ENCODE peak calls at places on chromosomes 12 and 14, in eight cellular contexts. N is HEK293T; X is WTC11; A is EL; T is left ventricle myocardium inferior; I is activated T-helper 1 cell treated with anti-CD3 and anti-CD28 coated beads, Interleukin-2, amount 50 U/mL, for 16 hours; H is GM03348; U is astrocyte of the cerebellum. F is an unnamed sample.

GRCh38 chr12:43655586-43655985 is 103.0 kb downstream of the PUS7L start:
- DNase-seq in N (no peak), X (no peak), A (peak; percentile 28), T (no peak), I (no peak), H (no peak), U (peak; percentile 36), F (no peak)

GRCh38 chr12:1122803-1123202 is 131.8 kb downstream of the ERC1 start:
- DNase-seq in N (no peak), X (no peak), A (peak; percentile 5), T (no peak), I (no peak), H (no peak), U (no peak), F (no peak)

GRCh38 chr12:122023339-122024131 is 1.9 kb downstream of the BCL7A start:
- DNase-seq in N (peak; percentile 45), X (peak; percentile 44), A (peak; percentile 66), T (peak; percentile 69), I (no peak), H (peak; percentile 92), U (peak; percentile 34), F (no peak)

GRCh38 chr14:104820669-104821228 is 19.8 kb downstream of the ZBTB42 start:
- DNase-seq in N (no peak), X (peak; percentile 76), A (no peak), T (no peak), I (no peak), H (peak; percentile 70), U (no peak), F (no peak)

GRCh38 chr12:45381351-45381750 is 165.5 kb downstream of the ANO6 start:
- DNase-seq in N (no peak), X (no peak), A (peak; percentile 6), T (no peak), I (no peak), H (no peak), U (no peak), F (no peak)

GRCh38 chr12:12098689-12099010 is 27.9 kb downstream of the BCL2L14 start:
- DNase-seq in N (no peak), X (no peak), A (no peak), T (no peak), I (no peak), H (no peak), U (no peak), F (no peak)

GRCh38 chr14:90381999-90382451 is 14.8 kb upstream of the CALM1 start:
- DNase-seq in N (peak; percentile 28), X (peak; percentile 36), A (no peak), T (no peak), I (no peak), H (no peak), U (no peak), F (peak; percentile 95)

GRCh38 chr12:69157023-69157655 is 82.2 kb upstream of the CPSF6 start:
- DNase-seq in N (peak; percentile 85), X (peak; percentile 95), A (peak; percentile 82), T (peak; percentile 77), I (peak; percentile 84), H (peak; percentile 91), U (peak; percentile 64), F (peak; percentile 58)

GRCh38 chr14:68792022-68792829 is 641 bp downstream of the ZFP36L1 start:
- DNase-seq in N (no peak), X (no peak), A (no peak), T (no peak), I (no peak), H (peak; percentile 32), U (no peak), F (no peak)

GRCh38 chr12:851913-852312 is 97.6 kb downstream of the RAD52 start:
- DNase-seq in N (no peak), X (no peak), A (peak; percentile 76), T (no peak), I (no peak), H (peak; percentile 50), U (peak; percentile 55), F (no peak)

GRCh38 chr12:43009307-43009706 is 419.8 kb upstream of the PRICKLE1 start:
- DNase-seq in N (no peak), X (no peak), A (no peak), T (no peak), I (no peak), H (no peak), U (no peak), F (no peak)

GRCh38 chr14:100605230-100605629 is 18.0 kb upstream of the BEGAIN start:
- DNase-seq in N (no peak), X (no peak), A (no peak), T (no peak), I (no peak), H (no peak), U (no peak), F (no peak)

GRCh38 chr14:96095581-96096476 is 56.7 kb downstream of the C14orf132 start:
- DNase-seq in N (no peak), X (no peak), A (peak; percentile 88), T (no peak), I (no peak), H (peak; percentile 65), U (no peak), F (peak; percentile 91)